ENCODE peak calls at places on chromosome 14, in four cellular contexts. Y is tibial artery, M is K562, O is sigmoid colon. Z is an unnamed sample.

GRCh38 chr14:34502826-34503225 is 36.7 kb downstream of the EAPP start:
- DNase-seq in Y (no peak), O (no peak), M (no peak), Z (no peak)

GRCh38 chr14:23121401-23121800 is 2.3 kb upstream of the CEBPE start:
- DNase-seq in Y (no peak), O (peak; percentile 80), M (no peak), Z (peak; percentile 32)

GRCh38 chr14:28754209-28754985 is 12.2 kb upstream of the FOXG1 start:
- DNase-seq in Y (no peak), O (no peak), M (peak; percentile 45), Z (peak; percentile 40)

GRCh38 chr14:47675489-47676300 is at the start of gene MDGA2:
- DNase-seq in M (no peak), O (no peak), Y (no peak), Z (no peak)

GRCh38 chr14:24483604-24484252 is 24.3 kb downstream of the CMA1 start:
- DNase-seq in M (no peak), Y (no peak), O (no peak), Z (no peak)

GRCh38 chr14:45003924-45004323 is 41.9 kb downstream of the TOGARAM1 start:
- DNase-seq in M (no peak), O (no peak), Y (no peak), Z (no peak)

GRCh38 chr14:87181288-87181687 is 811.7 kb downstream of the GALC start:
- DNase-seq in M (no peak), O (no peak), Y (no peak), Z (no peak)

GRCh38 chr14:68795602-68796417 is 2.9 kb upstream of the ZFP36L1 start:
- DNase-seq in Y (peak; percentile 82), O (peak; percentile 95), M (peak; percentile 79), Z (peak; percentile 84)

GRCh38 chr14:68522510-68523325 is 270.1 kb downstream of the ZFP36L1 start:
- DNase-seq in M (no peak), Y (no peak), O (no peak), Z (no peak)

GRCh38 chr14:65101631-65102440 is 481 bp downstream of the MAX start:
- DNase-seq in M (no peak), O (no peak), Y (peak; percentile 29), Z (peak; percentile 47)

GRCh38 chr14:74763803-74764531 is 851 bp downstream of the YLPM1 start:
- DNase-seq in O (peak; percentile 65), Y (peak; percentile 23), M (peak; percentile 12), Z (peak; percentile 30)

GRCh38 chr14:28785096-28785952 is 18.7 kb downstream of the FOXG1 start:
- DNase-seq in M (no peak), O (no peak), Y (no peak), Z (no peak)

GRCh38 chr14:73607241-73607640 is 5.1 kb upstream of the ACOT6 start:
- DNase-seq in Y (no peak), M (no peak), O (no peak), Z (no peak)

DNA sequence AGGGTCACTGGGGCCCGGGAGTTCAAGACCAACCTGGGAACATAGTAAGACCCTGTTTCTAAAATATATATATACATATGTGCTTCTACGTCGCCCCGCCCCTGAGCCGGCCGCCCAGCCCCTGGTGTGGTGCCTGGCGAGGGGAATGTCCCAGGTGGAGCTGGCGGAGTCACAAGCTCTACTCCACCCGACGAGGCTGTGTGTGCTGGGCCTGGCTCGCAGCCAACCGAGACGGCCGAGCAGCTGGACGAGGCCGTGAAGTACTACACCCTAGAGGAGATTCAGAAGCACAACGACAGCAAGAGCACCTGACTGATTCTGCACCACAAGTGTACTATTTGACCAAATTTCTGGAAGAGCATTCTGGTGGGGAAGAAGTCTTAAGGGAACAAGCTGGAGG is 22.1 kb upstream of the ITPK1 start:
- DNase-seq in Y (no peak), M (peak; percentile 47), O (peak; percentile 78), Z (peak; percentile 86)
- TF ChIP-seq CTCF in Y (no peak), M (peak; percentile 40), O (no peak), Z (peak; percentile 22)

GRCh38 chr14:103520269-103520656 is 2.4 kb downstream of the CKB start:
- DNase-seq in M (no peak), O (no peak), Y (no peak), Z (no peak)
- H3K4me3 ChIP-seq in M (peak overlapping the region; percentile 60), O (peak overlapping the region; percentile 73), Y (peak overlapping the region; percentile 85), Z (peak overlapping the region; percentile 57)

DNA sequence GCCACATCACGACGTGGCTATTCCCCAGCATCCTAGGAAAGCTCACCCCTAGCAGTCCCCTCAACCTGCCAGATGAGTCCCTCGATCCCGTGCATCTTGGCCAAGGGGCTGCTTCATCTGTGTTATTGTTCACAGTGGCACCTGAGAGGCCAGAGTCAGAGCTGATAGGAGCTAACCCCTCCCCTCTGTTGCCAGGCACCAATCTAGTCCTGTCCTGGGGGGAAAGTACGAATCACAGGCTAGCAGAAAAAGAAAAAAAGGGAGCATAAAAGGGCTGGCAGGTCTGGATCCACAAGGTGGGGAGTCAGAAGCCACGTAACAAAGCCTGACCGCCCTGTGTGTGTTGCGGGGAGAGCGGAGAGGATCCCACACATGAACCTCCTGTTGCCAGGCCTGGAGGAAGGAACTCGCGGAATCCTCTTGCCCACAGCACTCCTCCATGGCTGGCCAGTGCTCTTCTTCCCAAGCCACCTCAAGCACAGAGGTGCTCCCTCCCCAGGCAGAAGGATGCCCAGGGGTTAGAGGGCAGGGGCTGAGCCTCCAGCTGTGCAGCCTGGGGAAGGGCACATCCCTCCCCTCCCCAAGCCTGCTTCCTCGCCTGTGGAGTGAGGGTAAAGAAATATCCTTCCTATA is 91.8 kb downstream of the ITPK1 start:
- DNase-seq in M (no peak), O (no peak), Y (no peak), Z (no peak)
- H3K4me1 ChIP-seq in M (peaks cover 5% of the 10 kb centered on the region), O (peaks cover 37% of the 10 kb centered on the region), Y (no peaks in the 10 kb centered on the region), Z (no peaks in the 10 kb centered on the region)

GRCh38 chr14:100614803-100615202 is 27.6 kb upstream of the BEGAIN start:
- DNase-seq in O (no peak), Y (no peak), M (no peak), Z (no peak)

GRCh38 chr14:100615736-100616695 is 28.8 kb upstream of the BEGAIN start:
- DNase-seq in Y (no peak), O (peak; percentile 47), M (no peak), Z (no peak)

GRCh38 chr14:100617715-100618693 is 30.8 kb upstream of the BEGAIN start:
- DNase-seq in Y (peak; percentile 47), M (no peak), O (peak; percentile 61), Z (no peak)

GRCh38 chr14:100618763-100619320 is 31.6 kb upstream of the BEGAIN start:
- DNase-seq in Y (no peak), O (peak; percentile 6), M (no peak), Z (peak; percentile 16)

DNA sequence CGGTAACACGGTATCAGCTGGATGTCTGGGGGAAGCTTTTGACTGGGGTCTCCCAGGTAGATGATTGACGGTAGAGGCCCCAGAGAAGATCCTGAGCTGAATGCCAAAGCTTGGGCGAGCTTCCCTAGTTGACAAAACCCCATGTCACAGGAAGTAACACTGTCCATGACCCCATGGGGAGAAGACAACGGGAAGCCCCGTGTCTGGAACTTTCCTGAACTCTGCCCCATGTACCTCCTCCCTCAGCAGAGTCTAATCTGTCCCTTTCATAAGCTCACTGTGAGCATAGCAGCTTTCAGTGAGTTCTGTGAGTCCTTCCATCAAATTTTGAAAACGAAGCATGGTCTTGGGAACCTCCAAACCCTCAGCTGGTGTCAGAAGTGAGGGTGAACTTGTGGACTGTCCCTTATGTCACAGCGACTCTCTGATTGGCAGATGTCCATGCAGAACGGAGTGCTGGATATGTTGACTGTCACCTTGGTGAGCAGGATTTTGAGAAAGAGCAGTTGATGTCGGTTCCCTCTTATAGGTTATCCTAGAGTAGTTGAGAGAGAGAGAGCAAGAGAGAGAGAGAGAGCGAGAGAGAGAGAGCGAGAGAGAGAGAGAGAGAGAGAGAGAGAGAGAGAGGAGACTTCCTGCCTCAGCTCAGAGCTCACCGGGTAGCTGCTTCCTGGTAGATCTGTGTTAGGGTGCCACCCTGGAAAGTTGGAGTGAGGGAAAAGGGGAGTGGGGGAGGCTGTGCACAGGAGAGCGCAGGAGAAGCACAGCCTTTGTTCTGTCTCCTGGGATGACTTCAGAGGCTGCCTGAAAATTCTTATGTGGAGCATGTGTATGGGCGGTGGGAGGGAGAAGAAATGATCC is 29.9 kb upstream of the BEGAIN start:
- DNase-seq in O (peak; percentile 29), Y (no peak), M (no peak), Z (no peak)
- TF ChIP-seq CTCF in O (no peak), Y (no peak), M (no peak), Z (no peak)

GRCh38 chr14:33480589-33481184 is 470.2 kb downstream of the EGLN3 start:
- DNase-seq in M (no peak), O (no peak), Y (no peak), Z (no peak)
- H3K4me3 ChIP-seq in M (no peak overlapping the region), O (no peak overlapping the region), Y (no peak overlapping the region), Z (no peak overlapping the region)

DNA sequence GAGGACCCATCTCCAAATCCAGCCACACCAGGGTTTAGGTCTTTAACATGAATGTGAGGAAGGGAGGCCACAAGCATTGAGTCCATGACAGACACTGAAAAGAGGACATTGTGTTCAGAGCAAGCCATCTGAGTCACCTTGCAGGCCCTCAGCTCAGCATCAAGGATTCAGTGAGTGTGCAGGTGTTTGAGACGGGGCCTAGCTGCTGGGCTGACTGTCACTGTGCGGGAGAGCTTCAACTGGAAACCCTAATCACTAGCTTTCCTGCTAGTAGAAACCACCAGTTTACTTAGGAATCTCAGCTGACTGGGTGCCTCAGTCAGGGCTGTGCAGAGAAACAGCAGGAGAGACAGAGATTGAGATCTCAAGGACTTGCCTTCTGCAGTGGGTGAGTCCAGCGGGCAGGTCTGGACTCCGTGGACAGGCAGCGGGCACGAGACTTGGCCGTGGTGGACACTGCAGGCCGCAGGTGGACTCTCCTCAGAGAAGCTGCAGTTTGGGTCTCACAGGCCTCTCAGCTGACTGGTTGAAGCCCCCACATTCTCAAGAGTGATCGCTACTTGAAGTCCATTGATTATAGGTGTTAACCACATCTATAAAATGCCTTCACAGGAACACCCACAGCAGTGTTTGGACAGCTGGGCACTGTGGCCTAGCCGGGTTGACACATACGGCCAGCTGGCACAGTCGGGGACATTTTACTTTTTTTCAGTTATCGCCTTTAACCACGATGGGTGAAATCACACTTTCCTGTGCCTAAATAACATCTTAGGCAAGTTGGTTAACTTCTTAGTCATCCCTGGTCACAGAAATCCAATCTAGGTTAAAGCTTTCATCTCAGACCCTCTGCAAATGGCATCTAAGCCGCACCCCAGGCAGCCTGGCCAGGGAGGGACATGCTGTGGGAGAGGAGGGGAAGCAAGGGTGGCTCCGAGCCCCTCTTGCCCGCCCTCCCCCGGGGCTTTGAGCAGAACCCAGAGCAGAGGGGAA is 85.9 kb upstream of the DYNC1H1 start:
- DNase-seq in M (no peak), O (peak; percentile 62), Y (no peak), Z (no peak)
- H3K4me1 ChIP-seq in M (peaks cover 6% of the 10 kb centered on the region), O (peaks cover 42% of the 10 kb centered on the region), Y (no peaks in the 10 kb centered on the region), Z (peaks cover 12% of the 10 kb centered on the region)